ENCODE peak calls at places on chromosome 22, in five cellular contexts. C, N, T, B and Q are unnamed samples.

GRCh38 chr22:43745783-43746356 is 66.2 kb downstream of the EFCAB6 start:
- DNase-seq in N (no peak), C (no peak), B (no peak), T (no peak), Q (no peak)

GRCh38 chr22:24099661-24100060 is 81.6 kb upstream of the SUSD2 start:
- DNase-seq in B (no peak), C (no peak), T (no peak), N (no peak), Q (no peak)

GRCh38 chr22:32206774-32207758 is 2.2 kb upstream of the RFPL2 start:
- DNase-seq in N (no peak), T (peak), C (peak), B (no peak), Q (peak)

GRCh38 chr22:23530766-23531282 is 49.3 kb downstream of the IGLL1 start:
- DNase-seq in T (no peak), N (no peak), B (no peak), C (no peak), Q (no peak)

GRCh38 chr22:29623553-29624169 is 20.2 kb downstream of the NF2 start:
- DNase-seq in T (no peak), N (no peak), C (peak), B (no peak), Q (peak)

GRCh38 chr22:20566420-20567260 is 59.2 kb downstream of the MED15 start:
- DNase-seq in C (peak), B (peak), N (no peak), T (peak), Q (peak)

GRCh38 chr22:41857160-41857859 is 24.4 kb downstream of the SREBF2 start:
- DNase-seq in N (no peak), B (peak), T (peak), C (peak), Q (peak)

GRCh38 chr22:18095101-18095805 is 15.4 kb upstream of the TUBA8 start:
- DNase-seq in C (no peak), N (no peak), B (no peak), T (peak), Q (no peak)

GRCh38 chr22:19554834-19555404 is 30.7 kb upstream of the CLDN5 start:
- DNase-seq in N (no peak), B (no peak), T (peak), C (no peak), Q (no peak)

GRCh38 chr22:21998595-21999247 is 16.1 kb upstream of the TOP3B start:
- DNase-seq in C (no peak), N (no peak), T (no peak), B (no peak), Q (no peak)

GRCh38 chr22:23536821-23537345 is 43.2 kb downstream of the IGLL1 start:
- DNase-seq in B (no peak), T (no peak), C (no peak), N (no peak), Q (no peak)

GRCh38 chr22:38760477-38761201 is 4.8 kb upstream of the SUN2 start:
- DNase-seq in B (no peak), T (no peak), C (no peak), N (no peak), Q (no peak)

GRCh38 chr22:36368359-36368983 is 19.3 kb downstream of the MYH9 start:
- DNase-seq in C (no peak), B (no peak), N (no peak), T (peak), Q (no peak)

GRCh38 chr22:49621601-49622210 is 206.0 kb downstream of the BRD1 start:
- DNase-seq in N (no peak), C (no peak), B (no peak), T (no peak), Q (no peak)

GRCh38 chr22:40094449-40094848 is 83.3 kb upstream of the TNRC6B start:
- DNase-seq in B (no peak), C (peak), N (no peak), T (no peak), Q (peak)

GRCh38 chr22:45604239-45604711 is 67.4 kb upstream of the ATXN10 start:
- DNase-seq in B (no peak), N (no peak), T (peak), C (no peak), Q (no peak)

GRCh38 chr22:36538529-36538928 is 9.6 kb upstream of the EIF3D start:
- DNase-seq in C (no peak), N (no peak), B (no peak), T (no peak), Q (no peak)

GRCh38 chr22:41815716-41816115 is 15.2 kb downstream of the CCDC134 start:
- DNase-seq in C (no peak), N (no peak), B (no peak), T (no peak), Q (no peak)

GRCh38 chr22:39721456-39722325 is 151.1 kb downstream of the CACNA1I start:
- DNase-seq in T (no peak), B (no peak), N (no peak), C (no peak), Q (no peak)

GRCh38 chr22:30010789-30011405 is 69.4 kb upstream of the HORMAD2 start:
- DNase-seq in N (no peak), C (no peak), B (no peak), T (no peak), Q (no peak)

GRCh38 chr22:23079814-23080521 is 9.6 kb downstream of the GNAZ start:
- DNase-seq in N (no peak), C (no peak), T (no peak), B (no peak), Q (no peak)

GRCh38 chr22:23591203-23591791 is 11.2 kb upstream of the IGLL1 start:
- DNase-seq in N (peak), B (peak), C (peak), T (peak), Q (peak)

GRCh38 chr22:28252539-28252938 is 333.5 kb upstream of the PITPNB start:
- DNase-seq in C (no peak), T (no peak), B (no peak), N (no peak), Q (no peak)

GRCh38 chr22:26914786-26915185 is 257.4 kb downstream of the MIAT start:
- DNase-seq in B (no peak), N (no peak), T (no peak), C (no peak), Q (no peak)

GRCh38 chr22:21095773-21096107 is 50.0 kb downstream of the LRRC74B start:
- DNase-seq in B (no peak), N (no peak), C (no peak), T (no peak), Q (no peak)

GRCh38 chr22:27097933-27098332 is 440.5 kb downstream of the MIAT start:
- DNase-seq in C (no peak), B (no peak), N (no peak), T (peak), Q (no peak)

GRCh38 chr22:38755155-38755910 is 465 bp downstream of the SUN2 start:
- DNase-seq in C (peak), T (peak), B (peak), N (no peak), Q (peak)

GRCh38 chr22:30572840-30573593 is 1.4 kb downstream of the GAL3ST1 start:
- DNase-seq in N (no peak), T (no peak), C (no peak), B (no peak), Q (no peak)

GRCh38 chr22:46577361-46578249 is 40.2 kb upstream of the CELSR1 start:
- DNase-seq in T (no peak), B (no peak), N (peak), C (peak), Q (no peak)

GRCh38 chr22:45007247-45007945 is 2.4 kb downstream of the PHF21B start:
- DNase-seq in N (peak), B (no peak), T (peak), C (no peak), Q (no peak)